ENCODE peak calls at places on chromosomes 2 and 18, in ten cellular contexts. O is skeletal muscle cell; F is midbrain; B is right atrium auricular region; M is epithelial cell of esophagus; R is tibial artery; I is CD8-positive, alpha-beta T cell; H is fibroblast of pulmonary artery; A is caudate nucleus; K is HFFc6. U is an unnamed sample.

GRCh38 chr2:62529758-62530157 is 23.8 kb upstream of the TMEM17 start:
- DNase-seq in O (no peak), B (no peak), K (no peak), R (no peak), M (peak), A (no peak), H (no peak), F (no peak), I (no peak), U (no peak)

GRCh38 chr2:69272803-69273471 is 114.1 kb downstream of the GFPT1 start:
- DNase-seq in H (peak), O (no peak), K (no peak), M (no peak), R (no peak), F (peak), B (no peak), A (no peak), I (no peak), U (peak)

GRCh38 chr2:208280234-208280633 is 14.2 kb downstream of the PIKFYVE start:
- DNase-seq in A (no peak), M (no peak), B (no peak), R (no peak), O (no peak), H (no peak), K (no peak), I (no peak), F (no peak), U (no peak)

GRCh38 chr18:78773819-78774218 is 205.8 kb upstream of the SALL3 start:
- DNase-seq in A (no peak), O (no peak), R (no peak), B (no peak), M (no peak), K (no peak), F (no peak), H (no peak), I (no peak), U (no peak)

GRCh38 chr2:181190711-181191110 is 210.3 kb downstream of the UBE2E3 start:
- DNase-seq in I (no peak), A (no peak), B (no peak), R (no peak), O (peak), M (no peak), H (peak), K (no peak), F (no peak), U (no peak)

GRCh38 chr2:239322414-239323086 is 78.3 kb downstream of the HDAC4 start:
- DNase-seq in M (no peak), O (no peak), F (no peak), H (peak), A (no peak), K (peak), R (peak), I (peak), B (no peak), U (peak)

GRCh38 chr2:187853413-187853812 is 299.2 kb upstream of the TFPI start:
- DNase-seq in R (no peak), K (no peak), M (no peak), O (no peak), I (no peak), H (peak), B (no peak), A (no peak), F (no peak), U (no peak)

GRCh38 chr2:230972046-230972445 is 23.9 kb upstream of the SPATA3 start:
- DNase-seq in R (no peak), M (no peak), B (no peak), A (no peak), H (no peak), O (no peak), I (no peak), K (no peak), F (no peak), U (no peak)

GRCh38 chr2:71380665-71381064 is 49.1 kb downstream of the ZNF638 start:
- DNase-seq in H (peak), M (no peak), O (no peak), K (no peak), R (no peak), A (no peak), I (no peak), B (no peak), F (no peak), U (no peak)

GRCh38 chr2:134892282-134893054 is 26.2 kb upstream of the CCNT2 start:
- DNase-seq in H (no peak), F (no peak), A (no peak), K (no peak), B (no peak), M (no peak), R (no peak), I (no peak), O (no peak), U (no peak)

GRCh38 chr2:84701880-84702279 is 179.0 kb downstream of the TRABD2A start:
- DNase-seq in H (peak), O (peak), R (no peak), I (no peak), B (no peak), M (peak), F (no peak), K (peak), A (no peak), U (no peak)

GRCh38 chr2:168272225-168272624 is 24.8 kb upstream of the STK39 start:
- DNase-seq in H (peak), K (no peak), O (no peak), F (no peak), R (no peak), M (peak), A (no peak), I (no peak), B (no peak), U (peak)

GRCh38 chr2:172311921-172312345 is 115.5 kb upstream of the ITGA6 start:
- DNase-seq in H (peak), R (no peak), K (no peak), I (no peak), B (peak), A (no peak), M (no peak), O (peak), F (no peak), U (no peak)

GRCh38 chr2:139686205-139686604 is 906.0 kb upstream of the NXPH2 start:
- DNase-seq in M (no peak), K (no peak), A (no peak), I (no peak), O (no peak), H (no peak), F (no peak), R (no peak), B (no peak), U (no peak)

GRCh38 chr2:43458002-43458628 is 137.7 kb downstream of the THADA start:
- DNase-seq in B (no peak), I (no peak), R (no peak), O (peak), K (peak), M (peak), F (no peak), H (peak), A (no peak), U (no peak)

GRCh38 chr2:174169372-174169771 is 79.0 kb downstream of the OLA1 start:
- DNase-seq in O (no peak), R (no peak), K (no peak), I (no peak), A (no peak), F (no peak), B (no peak), M (no peak), H (no peak), U (no peak)

GRCh38 chr2:239894276-239894675 is 130.9 kb downstream of the NDUFA10 start:
- DNase-seq in O (no peak), R (peak), I (no peak), K (no peak), B (peak), F (no peak), H (no peak), A (no peak), M (no peak), U (no peak)

U was measured in SW480.